ENCODE peak calls at places on chromosomes 13 and 19, in nine cellular contexts. B is GM23248; S is stimulated activated CD8-positive, alpha-beta memory T cell treated with anti-CD3 and anti-CD28 coated beads, Interleukin-15, amount 100 ng/mL, for 4 hours; H is NCI-H510A; K is EH; D is ureter; U is stimulated activated naive B cell treated with anti-CD40 and anti-IgM and Interleukin-4, amounts not matched to agents 10 μg/mL and 1 μg/mL and 100 μg/mL, for 72 hours; L is iris pigment epithelial cell; N is HAP-1. Y is an unnamed sample.

GRCh38 chr13:21106089-21106488 is 44.7 kb upstream of the LATS2 start:
- DNase-seq in B (peak; percentile 75), U (no peak), H (no peak), N (no peak), S (no peak), K (peak; percentile 80), L (peak; percentile 73), D (no peak), Y (no peak)

GRCh38 chr13:51058461-51059167 is 52.5 kb downstream of the C13orf42 start:
- DNase-seq in N (no peak), B (no peak), S (no peak), D (no peak), U (no peak), L (no peak), H (no peak), K (peak; percentile 13), Y (peak; percentile 51)

GRCh38 chr13:42580644-42581043 is 6.7 kb downstream of the TNFSF11 start:
- DNase-seq in H (no peak), K (no peak), B (no peak), S (no peak), N (no peak), L (no peak), U (no peak), D (no peak), Y (no peak)

GRCh38 chr13:37476874-37477273 is 121.7 kb downstream of the POSTN start:
- DNase-seq in N (peak; percentile 21), L (peak; percentile 73), U (no peak), K (peak; percentile 90), H (no peak), B (peak; percentile 77), S (no peak), D (no peak), Y (peak; percentile 30)

GRCh38 chr19:29671393-29672076 is 6.3 kb downstream of the PLEKHF1 start:
- DNase-seq in U (peak; percentile 72), N (peak; percentile 34), H (no peak), S (peak; percentile 77), K (no peak), D (peak; percentile 82), B (peak; percentile 36), L (peak; percentile 70), Y (no peak)

GRCh38 chr13:60402022-60402421 is 5.0 kb downstream of the TDRD3 start:
- DNase-seq in D (no peak), B (no peak), L (no peak), K (peak; percentile 3), N (no peak), H (no peak), S (no peak), U (no peak), Y (no peak)

GRCh38 chr13:32261567-32261966 is 53.6 kb downstream of the ZAR1L start:
- DNase-seq in L (peak; percentile 96), S (no peak), U (no peak), D (peak; percentile 67), H (no peak), B (peak; percentile 88), K (peak; percentile 90), N (no peak), Y (no peak)

GRCh38 chr13:31631071-31631470 is 108.3 kb upstream of the RXFP2 start:
- DNase-seq in U (no peak), D (no peak), H (no peak), K (peak; percentile 35), B (peak; percentile 62), N (no peak), S (no peak), L (no peak), Y (no peak)

GRCh38 chr19:19538077-19538764 is at the start of gene CILP2:
- DNase-seq in S (no peak), K (peak; percentile 37), N (peak; percentile 39), B (peak; percentile 53), D (no peak), H (no peak), U (no peak), L (no peak), Y (peak; percentile 50)

GRCh38 chr13:48600374-48601364 is 53.1 kb upstream of the CYSLTR2 start:
- DNase-seq in U (no peak), H (no peak), D (no peak), L (peak; percentile 86), N (no peak), S (no peak), B (peak; percentile 61), K (peak; percentile 48), Y (no peak)

GRCh38 chr19:29389495-29389894 is 136.3 kb upstream of the VSTM2B start:
- DNase-seq in H (no peak), N (no peak), B (no peak), D (peak; percentile 50), K (no peak), U (no peak), L (no peak), S (no peak), Y (no peak)

GRCh38 chr19:47056416-47056815 is 8.0 kb upstream of the TMEM160 start:
- DNase-seq in N (peak; percentile 63), K (no peak), U (no peak), L (no peak), D (no peak), H (no peak), S (no peak), B (no peak), Y (no peak)

GRCh38 chr19:590396-590745 is 690 bp downstream of the HCN2 start:
- DNase-seq in U (no peak), B (peak; percentile 65), K (peak; percentile 54), D (no peak), N (no peak), S (no peak), L (peak; percentile 54), H (no peak), Y (no peak)

GRCh38 chr13:58869566-58869965 is 1238.0 kb downstream of the PCDH17 start:
- DNase-seq in L (no peak), N (no peak), H (peak; percentile 19), D (no peak), S (no peak), U (no peak), K (no peak), B (no peak), Y (no peak)

GRCh38 chr19:46426506-46427162 is 2.1 kb downstream of the PNMA8C start:
- DNase-seq in H (peak; percentile 74), U (peak; percentile 43), S (no peak), D (no peak), B (peak; percentile 89), K (peak; percentile 83), N (peak; percentile 92), L (peak; percentile 74), Y (peak; percentile 88)

GRCh38 chr13:35499131-35500051 is 22.9 kb upstream of the MAB21L1 start:
- DNase-seq in B (no peak), S (no peak), U (no peak), N (peak; percentile 76), H (peak; percentile 71), K (no peak), D (no peak), L (no peak), Y (no peak)

GRCh38 chr13:110301083-110301482 is 5.9 kb downstream of the COL4A1 start:
- DNase-seq in D (no peak), N (no peak), L (no peak), K (no peak), B (no peak), S (no peak), H (no peak), U (no peak), Y (no peak)

GRCh38 chr13:73303858-73304257 is 245.1 kb downstream of the KLF5 start:
- DNase-seq in N (no peak), H (no peak), D (no peak), S (no peak), L (peak; percentile 53), U (no peak), B (peak; percentile 79), K (peak; percentile 40), Y (no peak)

GRCh38 chr13:49958321-49958720 is 22.2 kb upstream of the SPRYD7 start:
- DNase-seq in K (peak; percentile 71), H (no peak), N (no peak), D (no peak), S (no peak), L (peak; percentile 28), B (peak; percentile 13), U (no peak), Y (no peak)

GRCh38 chr19:31160346-31160926 is 188.8 kb downstream of the TSHZ3 start:
- DNase-seq in U (no peak), H (no peak), L (peak; percentile 32), B (peak; percentile 40), K (peak; percentile 15), N (no peak), S (no peak), D (no peak), Y (no peak)

GRCh38 chr19:48543121-48543710 is 8.8 kb upstream of the SULT2B1 start:
- DNase-seq in B (peak; percentile 82), S (no peak), L (peak; percentile 16), U (no peak), K (peak; percentile 77), H (peak; percentile 79), D (peak; percentile 81), N (no peak), Y (no peak)

GRCh38 chr19:2983351-2984195 is 6.2 kb downstream of the TLE6 start:
- DNase-seq in K (peak; percentile 59), H (peak; percentile 51), L (peak; percentile 28), U (peak; percentile 18), N (peak; percentile 91), B (peak; percentile 56), S (no peak), D (peak; percentile 62), Y (no peak)

GRCh38 chr13:45280751-45281634 is 60.0 kb downstream of the TPT1 start:
- DNase-seq in K (peak; percentile 73), H (no peak), U (peak; percentile 62), S (peak; percentile 5), B (peak; percentile 90), L (peak; percentile 78), D (peak; percentile 56), N (peak; percentile 77), Y (peak; percentile 17)